ENCODE peak calls at places on chromosomes 6 and 20, in four cellular contexts. D, I, Y and T are unnamed samples.

GRCh38 chr6:2777249-2777648 is 12.1 kb downstream of the WRNIP1 start:
- DNase-seq in D (no peak), I (no peak), Y (no peak), T (no peak)

GRCh38 chr20:17161661-17162410 is 65.0 kb upstream of the PCSK2 start:
- DNase-seq in D (no peak), I (no peak), Y (no peak), T (no peak)

GRCh38 chr20:373171-373890 is 7.2 kb upstream of the TRIB3 start:
- DNase-seq in D (peak), I (peak), Y (no peak), T (no peak)

GRCh38 chr6:25337431-25337830 is 58.3 kb downstream of the CARMIL1 start:
- DNase-seq in D (no peak), I (no peak), Y (no peak), T (no peak)

GRCh38 chr6:157800420-157801237 is 22.4 kb upstream of the SNX9 start:
- DNase-seq in D (no peak), I (no peak), Y (no peak), T (no peak)

GRCh38 chr6:30234361-30234760 is 21.2 kb upstream of the TRIM26 start:
- DNase-seq in D (no peak), I (no peak), Y (no peak), T (no peak)

GRCh38 chr6:135251416-135251815 is 70.3 kb downstream of the MYB start:
- DNase-seq in D (no peak), I (peak), Y (no peak), T (no peak)

GRCh38 chr6:91669154-91669903 is 1082.5 kb upstream of the MAP3K7 start:
- DNase-seq in D (no peak), I (no peak), Y (no peak), T (no peak)

GRCh38 chr6:139334791-139335446 is 39.5 kb downstream of the CITED2 start:
- DNase-seq in D (no peak), I (no peak), Y (no peak), T (no peak)

GRCh38 chr6:42923656-42924055 is 5.6 kb upstream of the CNPY3 start:
- DNase-seq in D (no peak), I (no peak), Y (no peak), T (no peak)

GRCh38 chr20:36147707-36148106 is 6.8 kb upstream of the EPB41L1 start:
- DNase-seq in D (no peak), I (no peak), Y (no peak), T (no peak)

GRCh38 chr6:36853325-36853724 is 14.1 kb upstream of the CPNE5 start:
- DNase-seq in D (no peak), I (no peak), Y (no peak), T (no peak)

GRCh38 chr6:108030223-108030622 is 44.3 kb downstream of the OSTM1 start:
- DNase-seq in D (no peak), I (no peak), Y (no peak), T (no peak)

GRCh38 chr6:139402935-139403386 is 28.5 kb upstream of the CITED2 start:
- DNase-seq in D (no peak), I (no peak), Y (no peak), T (no peak)

GRCh38 chr6:4370066-4370465 is 234.7 kb upstream of the ECI2 start:
- DNase-seq in D (no peak), I (peak), Y (no peak), T (no peak)

GRCh38 chr20:50724851-50725721 is 6.3 kb upstream of the PARD6B start:
- DNase-seq in D (peak), I (peak), Y (no peak), T (no peak)

GRCh38 chr6:13194852-13195251 is 133.5 kb downstream of the TBC1D7 start:
- DNase-seq in D (no peak), I (peak), Y (peak), T (no peak)

GRCh38 chr6:138509371-138509770 is 10.1 kb upstream of the NHSL1 start:
- DNase-seq in D (no peak), I (peak), Y (peak), T (peak)

GRCh38 chr6:17719323-17720041 is 12.8 kb upstream of the NUP153 start:
- DNase-seq in D (no peak), I (no peak), Y (no peak), T (no peak)

GRCh38 chr6:62357826-62358225 is 71.8 kb upstream of the KHDRBS2 start:
- DNase-seq in D (no peak), I (no peak), Y (no peak), T (no peak)

GRCh38 chr20:19487420-19487819 is 270.6 kb upstream of the RIN2 start:
- DNase-seq in D (no peak), I (no peak), Y (no peak), T (no peak)